ENCODE peak calls at places on chromosomes 3 and 15, in seven cellular contexts. One of them, this sample, is unnamed.

GRCh38 chr3:111763968-111764367 is 95.1 kb upstream of the PHLDB2 start:
- DNase-seq in HuH-7: no peak
- DNase-seq in naive thymus-derived CD8-positive, alpha-beta T cell: no peak
- DNase-seq in BJ: peak
- DNase-seq in nephron progenitor cell: no peak
- DNase-seq in WTC11: no peak
- DNase-seq in HEK293T: no peak
- DNase-seq in this sample: no peak

GRCh38 chr15:66654718-66655375 is 47.2 kb upstream of the SMAD6 start:
- DNase-seq in naive thymus-derived CD8-positive, alpha-beta T cell: peak
- DNase-seq in HuH-7: peak
- DNase-seq in HEK293T: no peak
- DNase-seq in BJ: no peak
- DNase-seq in nephron progenitor cell: peak
- DNase-seq in WTC11: no peak
- DNase-seq in this sample: no peak

GRCh38 chr3:13427662-13428603 is 7.8 kb upstream of the NUP210 start:
- DNase-seq in HuH-7: no peak
- DNase-seq in BJ: no peak
- DNase-seq in WTC11: no peak
- DNase-seq in nephron progenitor cell: no peak
- DNase-seq in HEK293T: no peak
- DNase-seq in naive thymus-derived CD8-positive, alpha-beta T cell: peak
- DNase-seq in this sample: no peak

GRCh38 chr3:184716652-184717607 is 5.1 kb upstream of the MAGEF1 start:
- DNase-seq in BJ: no peak
- DNase-seq in naive thymus-derived CD8-positive, alpha-beta T cell: no peak
- DNase-seq in nephron progenitor cell: peak
- DNase-seq in WTC11: peak
- DNase-seq in HuH-7: no peak
- DNase-seq in HEK293T: no peak
- DNase-seq in this sample: peak

GRCh38 chr3:129014793-129015345 is 13.8 kb downstream of the EFCC1 start:
- DNase-seq in WTC11: no peak
- DNase-seq in naive thymus-derived CD8-positive, alpha-beta T cell: no peak
- DNase-seq in nephron progenitor cell: no peak
- DNase-seq in BJ: no peak
- DNase-seq in HuH-7: no peak
- DNase-seq in HEK293T: no peak
- DNase-seq in this sample: no peak

GRCh38 chr3:191330309-191330712 is at the start of gene UTS2B:
- DNase-seq in nephron progenitor cell: no peak
- DNase-seq in HEK293T: no peak
- DNase-seq in WTC11: no peak
- DNase-seq in HuH-7: no peak
- DNase-seq in naive thymus-derived CD8-positive, alpha-beta T cell: no peak
- DNase-seq in BJ: no peak
- DNase-seq in this sample: no peak

GRCh38 chr3:73766599-73767378 is 142.0 kb upstream of the PDZRN3 start:
- DNase-seq in BJ: peak
- DNase-seq in WTC11: no peak
- DNase-seq in HEK293T: no peak
- DNase-seq in naive thymus-derived CD8-positive, alpha-beta T cell: no peak
- DNase-seq in nephron progenitor cell: no peak
- DNase-seq in HuH-7: no peak
- DNase-seq in this sample: no peak

GRCh38 chr15:82137261-82137660 is 91.4 kb upstream of the MEX3B start:
- DNase-seq in nephron progenitor cell: no peak
- DNase-seq in HEK293T: no peak
- DNase-seq in naive thymus-derived CD8-positive, alpha-beta T cell: no peak
- DNase-seq in BJ: no peak
- DNase-seq in HuH-7: no peak
- DNase-seq in WTC11: no peak
- DNase-seq in this sample: no peak

GRCh38 chr3:184597783-184598182 is 36.2 kb downstream of the EPHB3 start:
- DNase-seq in BJ: no peak
- DNase-seq in HuH-7: no peak
- DNase-seq in naive thymus-derived CD8-positive, alpha-beta T cell: no peak
- DNase-seq in WTC11: no peak
- DNase-seq in nephron progenitor cell: no peak
- DNase-seq in HEK293T: no peak
- DNase-seq in this sample: no peak

GRCh38 chr15:20351448-20351961 is 190.1 kb downstream of the GOLGA6L6 start:
- DNase-seq in naive thymus-derived CD8-positive, alpha-beta T cell: no peak
- DNase-seq in HuH-7: no peak
- DNase-seq in HEK293T: no peak
- DNase-seq in nephron progenitor cell: no peak
- DNase-seq in BJ: no peak
- DNase-seq in WTC11: peak
- DNase-seq in this sample: no peak

GRCh38 chr15:77410701-77411613 is 8.9 kb downstream of the PEAK1 start:
- DNase-seq in BJ: no peak
- DNase-seq in HuH-7: no peak
- DNase-seq in nephron progenitor cell: no peak
- DNase-seq in WTC11: no peak
- DNase-seq in HEK293T: no peak
- DNase-seq in naive thymus-derived CD8-positive, alpha-beta T cell: no peak
- DNase-seq in this sample: no peak

GRCh38 chr15:62307551-62307950 is 142.5 kb upstream of the C2CD4B start:
- DNase-seq in HuH-7: no peak
- DNase-seq in BJ: no peak
- DNase-seq in WTC11: no peak
- DNase-seq in naive thymus-derived CD8-positive, alpha-beta T cell: no peak
- DNase-seq in HEK293T: no peak
- DNase-seq in nephron progenitor cell: no peak
- DNase-seq in this sample: no peak

GRCh38 chr3:133211449-133211848 is 173.3 kb downstream of the TMEM108 start:
- DNase-seq in WTC11: no peak
- DNase-seq in BJ: no peak
- DNase-seq in naive thymus-derived CD8-positive, alpha-beta T cell: no peak
- DNase-seq in HuH-7: no peak
- DNase-seq in nephron progenitor cell: no peak
- DNase-seq in HEK293T: no peak
- DNase-seq in this sample: no peak

GRCh38 chr15:98648654-98649537 is 557 bp downstream of the IGF1R start:
- DNase-seq in BJ: no peak
- DNase-seq in HEK293T: peak
- DNase-seq in WTC11: peak
- DNase-seq in naive thymus-derived CD8-positive, alpha-beta T cell: peak
- DNase-seq in nephron progenitor cell: peak
- DNase-seq in HuH-7: peak
- DNase-seq in this sample: no peak

GRCh38 chr3:48411041-48411588 is 18.8 kb downstream of the PLXNB1 start:
- DNase-seq in WTC11: peak
- DNase-seq in HuH-7: no peak
- DNase-seq in naive thymus-derived CD8-positive, alpha-beta T cell: no peak
- DNase-seq in nephron progenitor cell: no peak
- DNase-seq in BJ: no peak
- DNase-seq in HEK293T: no peak
- DNase-seq in this sample: no peak

GRCh38 chr3:160003520-160004128 is 15.0 kb downstream of the IL12A start:
- DNase-seq in HEK293T: peak
- DNase-seq in HuH-7: peak
- DNase-seq in BJ: no peak
- DNase-seq in naive thymus-derived CD8-positive, alpha-beta T cell: no peak
- DNase-seq in nephron progenitor cell: peak
- DNase-seq in WTC11: peak
- DNase-seq in this sample: peak

GRCh38 chr15:93829115-93829849 is 402.1 kb upstream of the MCTP2 start:
- DNase-seq in BJ: no peak
- DNase-seq in HuH-7: no peak
- DNase-seq in WTC11: no peak
- DNase-seq in naive thymus-derived CD8-positive, alpha-beta T cell: no peak
- DNase-seq in nephron progenitor cell: no peak
- DNase-seq in HEK293T: peak
- DNase-seq in this sample: no peak

GRCh38 chr3:9749333-9749662 is 454 bp upstream of the OGG1 start:
- DNase-seq in nephron progenitor cell: no peak
- DNase-seq in BJ: no peak
- DNase-seq in HuH-7: peak
- DNase-seq in naive thymus-derived CD8-positive, alpha-beta T cell: no peak
- DNase-seq in WTC11: no peak
- DNase-seq in HEK293T: no peak
- DNase-seq in this sample: peak

This sample was measured in SHP77.